ENCODE peak calls at places on chromosomes 12 and 14, in six cellular contexts. One of them, this sample, is unnamed.

GRCh38 chr14:24331731-24332093 is 3.2 kb downstream of the ADCY4 start:
- DNase-seq in neural crest cell: no peak
- DNase-seq in lung: no peak
- DNase-seq in T1000: no peak
- DNase-seq in HEK293T: no peak
- DNase-seq in stimulated activated CD8-positive, alpha-beta memory T cell treated with anti-CD3 and anti-CD28 coated beads, Interleukin-12 subunit alpha, Interleukin-12 subunit beta, amount 100 ng/mL, for 4 hours: no peak
- DNase-seq in this sample: no peak

GRCh38 chr12:60421741-60422140 is 825.9 kb downstream of the SLC16A7 start:
- DNase-seq in neural crest cell: no peak
- DNase-seq in lung: no peak
- DNase-seq in T1000: no peak
- DNase-seq in HEK293T: no peak
- DNase-seq in stimulated activated CD8-positive, alpha-beta memory T cell treated with anti-CD3 and anti-CD28 coated beads, Interleukin-12 subunit alpha, Interleukin-12 subunit beta, amount 100 ng/mL, for 4 hours: no peak
- DNase-seq in this sample: no peak

GRCh38 chr14:100836961-100837811 is 11.3 kb downstream of the MEG3 start:
- DNase-seq in neural crest cell: no peak
- DNase-seq in lung: no peak
- DNase-seq in T1000: no peak
- DNase-seq in HEK293T: no peak
- DNase-seq in stimulated activated CD8-positive, alpha-beta memory T cell treated with anti-CD3 and anti-CD28 coated beads, Interleukin-12 subunit alpha, Interleukin-12 subunit beta, amount 100 ng/mL, for 4 hours: no peak
- DNase-seq in this sample: no peak

GRCh38 chr14:90019824-90020523 is 41.8 kb upstream of the KCNK13 start:
- DNase-seq in neural crest cell: no peak
- DNase-seq in lung: no peak
- DNase-seq in T1000: no peak
- DNase-seq in HEK293T: no peak
- DNase-seq in stimulated activated CD8-positive, alpha-beta memory T cell treated with anti-CD3 and anti-CD28 coated beads, Interleukin-12 subunit alpha, Interleukin-12 subunit beta, amount 100 ng/mL, for 4 hours: no peak
- DNase-seq in this sample: no peak

GRCh38 chr14:68687746-68688145 is 105.1 kb downstream of the ZFP36L1 start:
- DNase-seq in neural crest cell: no peak
- DNase-seq in lung: no peak
- DNase-seq in T1000: peak
- DNase-seq in HEK293T: no peak
- DNase-seq in stimulated activated CD8-positive, alpha-beta memory T cell treated with anti-CD3 and anti-CD28 coated beads, Interleukin-12 subunit alpha, Interleukin-12 subunit beta, amount 100 ng/mL, for 4 hours: no peak
- DNase-seq in this sample: no peak

GRCh38 chr12:41701943-41702601 is 442.6 kb downstream of the GXYLT1 start:
- DNase-seq in neural crest cell: no peak
- DNase-seq in lung: no peak
- DNase-seq in T1000: no peak
- DNase-seq in HEK293T: no peak
- DNase-seq in stimulated activated CD8-positive, alpha-beta memory T cell treated with anti-CD3 and anti-CD28 coated beads, Interleukin-12 subunit alpha, Interleukin-12 subunit beta, amount 100 ng/mL, for 4 hours: no peak
- DNase-seq in this sample: no peak

GRCh38 chr12:30753233-30753632 is 1.5 kb downstream of the CAPRIN2 start:
- DNase-seq in neural crest cell: peak
- DNase-seq in lung: no peak
- DNase-seq in T1000: no peak
- DNase-seq in HEK293T: peak
- DNase-seq in stimulated activated CD8-positive, alpha-beta memory T cell treated with anti-CD3 and anti-CD28 coated beads, Interleukin-12 subunit alpha, Interleukin-12 subunit beta, amount 100 ng/mL, for 4 hours: no peak
- DNase-seq in this sample: no peak

GRCh38 chr14:22338381-22338780 is 250.6 kb downstream of the DAD1 start:
- DNase-seq in neural crest cell: no peak
- DNase-seq in lung: no peak
- DNase-seq in T1000: no peak
- DNase-seq in HEK293T: no peak
- DNase-seq in stimulated activated CD8-positive, alpha-beta memory T cell treated with anti-CD3 and anti-CD28 coated beads, Interleukin-12 subunit alpha, Interleukin-12 subunit beta, amount 100 ng/mL, for 4 hours: no peak
- DNase-seq in this sample: no peak

GRCh38 chr14:100979780-100980179 is 76.3 kb upstream of the RTL1 start:
- DNase-seq in neural crest cell: no peak
- DNase-seq in lung: no peak
- DNase-seq in T1000: no peak
- DNase-seq in HEK293T: no peak
- DNase-seq in stimulated activated CD8-positive, alpha-beta memory T cell treated with anti-CD3 and anti-CD28 coated beads, Interleukin-12 subunit alpha, Interleukin-12 subunit beta, amount 100 ng/mL, for 4 hours: no peak
- DNase-seq in this sample: no peak

GRCh38 chr14:31829256-31829923 is 247.7 kb upstream of the ARHGAP5 start:
- DNase-seq in neural crest cell: no peak
- DNase-seq in lung: no peak
- DNase-seq in T1000: no peak
- DNase-seq in HEK293T: no peak
- DNase-seq in stimulated activated CD8-positive, alpha-beta memory T cell treated with anti-CD3 and anti-CD28 coated beads, Interleukin-12 subunit alpha, Interleukin-12 subunit beta, amount 100 ng/mL, for 4 hours: no peak
- DNase-seq in this sample: no peak

GRCh38 chr12:3168775-3169221 is 91.6 kb downstream of the TSPAN9 start:
- DNase-seq in neural crest cell: no peak
- DNase-seq in lung: no peak
- DNase-seq in T1000: peak
- DNase-seq in HEK293T: peak
- DNase-seq in stimulated activated CD8-positive, alpha-beta memory T cell treated with anti-CD3 and anti-CD28 coated beads, Interleukin-12 subunit alpha, Interleukin-12 subunit beta, amount 100 ng/mL, for 4 hours: no peak
- DNase-seq in this sample: peak

GRCh38 chr12:6961695-6962284 is 8.7 kb downstream of the PHB2 start:
- DNase-seq in neural crest cell: peak
- DNase-seq in lung: peak
- DNase-seq in T1000: no peak
- DNase-seq in HEK293T: peak
- DNase-seq in stimulated activated CD8-positive, alpha-beta memory T cell treated with anti-CD3 and anti-CD28 coated beads, Interleukin-12 subunit alpha, Interleukin-12 subunit beta, amount 100 ng/mL, for 4 hours: peak
- DNase-seq in this sample: peak

GRCh38 chr14:76884853-76885276 is 58.7 kb downstream of the LRRC74A start:
- DNase-seq in neural crest cell: no peak
- DNase-seq in lung: no peak
- DNase-seq in T1000: no peak
- DNase-seq in HEK293T: no peak
- DNase-seq in stimulated activated CD8-positive, alpha-beta memory T cell treated with anti-CD3 and anti-CD28 coated beads, Interleukin-12 subunit alpha, Interleukin-12 subunit beta, amount 100 ng/mL, for 4 hours: no peak
- DNase-seq in this sample: no peak

GRCh38 chr12:63047146-63047545 is 103.9 kb downstream of the AVPR1A start:
- DNase-seq in neural crest cell: no peak
- DNase-seq in lung: no peak
- DNase-seq in T1000: no peak
- DNase-seq in HEK293T: no peak
- DNase-seq in stimulated activated CD8-positive, alpha-beta memory T cell treated with anti-CD3 and anti-CD28 coated beads, Interleukin-12 subunit alpha, Interleukin-12 subunit beta, amount 100 ng/mL, for 4 hours: no peak
- DNase-seq in this sample: no peak

GRCh38 chr12:132907216-132907615 is 19.8 kb upstream of the CHFR start:
- DNase-seq in neural crest cell: no peak
- DNase-seq in lung: no peak
- DNase-seq in T1000: no peak
- DNase-seq in HEK293T: no peak
- DNase-seq in stimulated activated CD8-positive, alpha-beta memory T cell treated with anti-CD3 and anti-CD28 coated beads, Interleukin-12 subunit alpha, Interleukin-12 subunit beta, amount 100 ng/mL, for 4 hours: no peak
- DNase-seq in this sample: no peak

GRCh38 chr12:128708789-128709188 is 115.0 kb downstream of the SLC15A4 start:
- DNase-seq in neural crest cell: no peak
- DNase-seq in lung: no peak
- DNase-seq in T1000: no peak
- DNase-seq in HEK293T: no peak
- DNase-seq in stimulated activated CD8-positive, alpha-beta memory T cell treated with anti-CD3 and anti-CD28 coated beads, Interleukin-12 subunit alpha, Interleukin-12 subunit beta, amount 100 ng/mL, for 4 hours: no peak
- DNase-seq in this sample: no peak

GRCh38 chr12:12180136-12180535 is 86.7 kb downstream of the LRP6 start:
- DNase-seq in neural crest cell: no peak
- DNase-seq in lung: no peak
- DNase-seq in T1000: no peak
- DNase-seq in HEK293T: no peak
- DNase-seq in stimulated activated CD8-positive, alpha-beta memory T cell treated with anti-CD3 and anti-CD28 coated beads, Interleukin-12 subunit alpha, Interleukin-12 subunit beta, amount 100 ng/mL, for 4 hours: no peak
- DNase-seq in this sample: no peak